ENCODE peak calls at places on chromosomes 12 and 14, in six cellular contexts. Y, O, Q, I, M and P are unnamed samples.

GRCh38 chr14:80110721-80111120 is 100.6 kb downstream of the DIO2 start:
- DNase-seq in Y (no peak), O (no peak), Q (no peak), I (no peak), M (no peak), P (no peak)

GRCh38 chr12:22626429-22626828 is 1.5 kb downstream of the ETNK1 start:
- DNase-seq in Y (no peak), O (no peak), Q (no peak), I (no peak), M (peak; percentile 20), P (no peak)

GRCh38 chr12:79217306-79217705 is 352.7 kb downstream of the SYT1 start:
- DNase-seq in Y (no peak), O (no peak), Q (no peak), I (no peak), M (no peak), P (no peak)

GRCh38 chr12:112148031-112148513 is 22.7 kb downstream of the TRAFD1 start:
- DNase-seq in Y (no peak), O (no peak), Q (no peak), I (no peak), M (no peak), P (no peak)

GRCh38 chr12:132886529-132887477 is 602 bp downstream of the CHFR start:
- DNase-seq in Y (peak; percentile 6), O (no peak), Q (no peak), I (no peak), M (no peak), P (peak; percentile 14)

GRCh38 chr14:52235434-52235833 is 32.1 kb upstream of the PTGDR start:
- DNase-seq in Y (no peak), O (no peak), Q (no peak), I (no peak), M (no peak), P (no peak)

GRCh38 chr12:17928708-17929366 is 161.2 kb downstream of the RERGL start:
- DNase-seq in Y (peak; percentile 57), O (no peak), Q (no peak), I (no peak), M (no peak), P (no peak)

GRCh38 chr12:11863478-11863906 is 207.2 kb upstream of the BCL2L14 start:
- DNase-seq in Y (no peak), O (peak; percentile 54), Q (no peak), I (no peak), M (no peak), P (no peak)

GRCh38 chr12:94873368-94874085 is 130.0 kb downstream of the NDUFA12 start:
- DNase-seq in Y (no peak), O (peak; percentile 89), Q (peak; percentile 75), I (peak; percentile 25), M (no peak), P (no peak)

GRCh38 chr12:45745861-45746277 is 16.4 kb downstream of the ARID2 start:
- DNase-seq in Y (no peak), O (peak; percentile 39), Q (no peak), I (no peak), M (no peak), P (no peak)

GRCh38 chr12:45377815-45378214 is 161.9 kb downstream of the ANO6 start:
- DNase-seq in Y (no peak), O (no peak), Q (no peak), I (no peak), M (no peak), P (no peak)

GRCh38 chr14:94544726-94545125 is 16.5 kb upstream of the SERPINA4 start:
- DNase-seq in Y (no peak), O (no peak), Q (no peak), I (no peak), M (no peak), P (no peak)

GRCh38 chr14:106442857-106443256 is 916.5 kb downstream of the TMEM121 start:
- DNase-seq in Y (no peak), O (no peak), Q (no peak), I (no peak), M (no peak), P (no peak)

GRCh38 chr12:62400135-62400534 is 66.5 kb upstream of the MON2 start:
- DNase-seq in Y (no peak), O (no peak), Q (no peak), I (no peak), M (no peak), P (no peak)

GRCh38 chr14:75559451-75560187 is 18.8 kb upstream of the FLVCR2 start:
- DNase-seq in Y (no peak), O (no peak), Q (no peak), I (no peak), M (no peak), P (peak; percentile 80)

GRCh38 chr14:58701156-58701555 is 63.4 kb downstream of the DACT1 start:
- DNase-seq in Y (no peak), O (no peak), Q (no peak), I (no peak), M (no peak), P (no peak)

GRCh38 chr14:75941030-75941429 is 40.8 kb downstream of the TGFB3 start:
- DNase-seq in Y (no peak), O (no peak), Q (no peak), I (no peak), M (no peak), P (no peak)

GRCh38 chr12:25594376-25594775 is 41.3 kb upstream of the LMNTD1 start:
- DNase-seq in Y (no peak), O (no peak), Q (no peak), I (no peak), M (no peak), P (no peak)

GRCh38 chr14:50542941-50543418 is 10.6 kb upstream of the MAP4K5 start:
- DNase-seq in Y (peak; percentile 77), O (peak; percentile 51), Q (no peak), I (peak; percentile 23), M (no peak), P (peak; percentile 44)

GRCh38 chr14:24138396-24139271 is 2.6 kb downstream of the PSME1 start:
- DNase-seq in Y (no peak), O (no peak), Q (no peak), I (no peak), M (no peak), P (no peak)

GRCh38 chr14:24141030-24141880 is at the start of gene EMC9:
- DNase-seq in Y (peak; percentile 100), O (peak; percentile 94), Q (peak; percentile 98), I (peak; percentile 94), M (peak; percentile 97), P (peak; percentile 100)

GRCh38 chr14:24137529-24138395 is 1.8 kb downstream of the PSME1 start:
- DNase-seq in Y (no peak), O (no peak), Q (no peak), I (no peak), M (no peak), P (no peak)

GRCh38 chr14:24136684-24137528 is 912 bp downstream of the PSME1 start:
- DNase-seq in Y (no peak), O (no peak), Q (no peak), I (no peak), M (no peak), P (no peak)

GRCh38 chr14:24139272-24139934 is 2.0 kb downstream of the EMC9 start:
- DNase-seq in Y (peak; percentile 72), O (no peak), Q (no peak), I (no peak), M (no peak), P (no peak)
- TF ChIP-seq GABPA in Y (no peak), O (no peak), Q (no peak), I (no peak), M (no peak), P (no peak)

GRCh38 chr14:68274722-68275121 is 455.1 kb downstream of the RAD51B start:
- DNase-seq in Y (no peak), O (no peak), Q (no peak), I (no peak), M (no peak), P (no peak)
- TF ChIP-seq CTCF in Y (no peak), O (no peak), Q (no peak), I (peak; percentile 35), M (peak; percentile 22), P (no peak)

GRCh38 chr12:54075974-54076373 is 22.3 kb downstream of the HOXC4 start:
- DNase-seq in Y (no peak), O (no peak), Q (peak; percentile 48), I (no peak), M (no peak), P (no peak)

GRCh38 chr12:54071942-54072341 is 18.3 kb downstream of the HOXC4 start:
- DNase-seq in Y (no peak), O (peak; percentile 68), Q (no peak), I (no peak), M (no peak), P (no peak)

GRCh38 chr12:54074308-54074707 is 20.7 kb downstream of the HOXC4 start:
- DNase-seq in Y (no peak), O (no peak), Q (no peak), I (no peak), M (no peak), P (no peak)

DNA sequence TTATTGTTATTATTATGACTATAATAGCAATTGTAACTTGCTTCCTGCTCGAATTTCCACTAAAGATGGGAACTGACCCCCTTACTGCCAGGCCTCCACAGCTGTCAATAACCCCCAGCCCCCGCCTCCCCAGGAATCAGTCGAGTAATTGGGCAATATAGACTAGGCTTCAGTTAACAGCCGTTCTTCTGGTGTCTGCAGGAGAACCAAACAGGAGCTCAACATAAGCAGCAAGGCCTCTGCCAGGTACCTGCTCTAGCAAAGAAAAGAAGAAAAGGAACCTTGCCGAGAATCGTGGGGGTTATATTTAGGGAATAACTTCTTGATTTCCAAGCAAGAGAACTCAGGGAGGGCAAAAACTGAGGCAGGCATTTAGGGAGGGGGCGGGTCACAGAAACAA is 21.8 kb downstream of the HOXC4 start:
- DNase-seq in Y (no peak), O (no peak), Q (no peak), I (no peak), M (no peak), P (no peak)
- H3K27ac ChIP-seq in Y (no peak overlapping the region), O (no peak overlapping the region), Q (no peak overlapping the region), I (no peak overlapping the region), M (no peak overlapping the region), P (no peak overlapping the region)

DNA sequence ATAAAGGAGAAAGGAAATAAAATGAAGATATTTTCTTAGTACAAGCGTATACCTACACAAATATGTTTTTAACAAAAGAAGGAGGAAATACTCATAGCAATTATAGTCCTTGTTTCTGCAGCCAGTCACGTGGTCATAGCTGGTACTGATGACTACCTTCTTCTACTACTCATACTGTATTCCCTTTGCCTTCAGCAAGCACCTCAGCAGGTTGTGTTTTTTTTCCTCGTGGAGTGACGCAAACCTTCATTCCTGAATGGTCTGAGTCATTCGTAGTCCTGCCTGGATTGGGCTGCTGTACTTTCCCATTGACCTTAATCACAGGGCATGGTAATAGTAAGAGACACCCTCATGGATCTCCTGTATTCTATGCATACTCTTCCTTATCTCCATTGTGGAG is 25.7 kb upstream of the SLC16A7 start:
- DNase-seq in Y (no peak), O (no peak), Q (no peak), I (no peak), M (no peak), P (no peak)
- TF ChIP-seq GABPA in Y (no peak), O (no peak), Q (no peak), I (no peak), M (no peak), P (no peak)

GRCh38 chr12:121956041-121956341 is 37.6 kb downstream of the CFAP251 start:
- DNase-seq in Y (no peak), O (no peak), Q (no peak), I (no peak), M (no peak), P (no peak)
- TF ChIP-seq CTCF in Y (no peak), O (peak; percentile 6), Q (no peak), I (no peak), M (no peak), P (no peak)